ENCODE peak calls at places on chromosomes 2 and 18, in five cellular contexts. L is transverse colon, P is K562, N is suprapubic skin, X is endothelial cell of umbilical vein. T is an unnamed sample.

GRCh38 chr18:76429262-76430126 is 65.5 kb downstream of the ZNF516 start:
- DNase-seq in P (no peak), L (no peak), N (no peak), X (no peak), T (no peak)

GRCh38 chr2:168180483-168180882 is 66.9 kb downstream of the STK39 start:
- DNase-seq in N (no peak), L (no peak), P (no peak), X (no peak), T (peak; percentile 26)

GRCh38 chr2:72859831-72860262 is 27.4 kb upstream of the SPR start:
- DNase-seq in X (peak; percentile 71), N (no peak), L (peak; percentile 78), P (peak; percentile 74), T (no peak)

GRCh38 chr2:118774458-118775133 is 72.9 kb downstream of the EN1 start:
- DNase-seq in L (peak; percentile 29), X (peak; percentile 13), P (peak; percentile 79), N (peak; percentile 85), T (no peak)

GRCh38 chr2:68951899-68952298 is 794 bp downstream of the GKN2 start:
- DNase-seq in L (no peak), X (no peak), N (no peak), P (no peak), T (no peak)

GRCh38 chr2:239021651-239022436 is 174.0 kb downstream of the TWIST2 start:
- DNase-seq in N (no peak), P (no peak), L (no peak), X (no peak), T (no peak)

GRCh38 chr18:14936313-14936712 is 188.3 kb downstream of the ANKRD30B start:
- DNase-seq in L (peak; percentile 85), X (no peak), P (no peak), N (no peak), T (peak; percentile 62)

GRCh38 chr2:178194600-178195389 is 483 bp downstream of the OSBPL6 start:
- DNase-seq in P (peak; percentile 68), L (peak; percentile 19), N (no peak), X (peak; percentile 71), T (no peak)

GRCh38 chr2:127695491-127696472 is 5.5 kb upstream of the SFT2D3 start:
- DNase-seq in N (no peak), X (peak; percentile 75), P (no peak), L (peak; percentile 58), T (no peak)

GRCh38 chr2:228321019-228321418 is 139.5 kb upstream of the SPHKAP start:
- DNase-seq in X (no peak), P (no peak), N (no peak), L (no peak), T (no peak)

GRCh38 chr2:166112193-166112605 is 15.6 kb downstream of the SCN1A start:
- DNase-seq in X (no peak), P (no peak), L (no peak), N (no peak), T (no peak)

GRCh38 chr2:170878061-170878460 is 51.0 kb upstream of the GORASP2 start:
- DNase-seq in N (no peak), P (no peak), L (no peak), X (no peak), T (no peak)

GRCh38 chr18:31255953-31256352 is 62.0 kb upstream of the DSG1 start:
- DNase-seq in L (no peak), P (no peak), X (no peak), N (no peak), T (no peak)

GRCh38 chr2:233471291-233472035 is 95.1 kb downstream of the USP40 start:
- DNase-seq in N (peak; percentile 50), L (no peak), P (no peak), X (no peak), T (no peak)

GRCh38 chr2:232875256-232876070 is 5.4 kb downstream of the SNORC start:
- DNase-seq in L (peak; percentile 45), N (peak; percentile 74), X (peak; percentile 18), P (no peak), T (no peak)

GRCh38 chr18:23283933-23284430 is 148.7 kb downstream of the CABLES1 start:
- DNase-seq in N (no peak), X (peak; percentile 52), L (no peak), P (no peak), T (no peak)

GRCh38 chr2:30769891-30770462 is 37.3 kb downstream of the CAPN13 start:
- DNase-seq in N (peak; percentile 77), L (no peak), X (no peak), P (no peak), T (peak; percentile 55)

GRCh38 chr18:27004056-27004829 is 138.7 kb upstream of the AQP4 start:
- DNase-seq in X (peak; percentile 5), L (no peak), N (no peak), P (no peak), T (no peak)

GRCh38 chr18:63758616-63759015 is 16.6 kb upstream of the SERPINB7 start:
- DNase-seq in N (no peak), L (no peak), X (no peak), P (no peak), T (no peak)

GRCh38 chr2:10256525-10257031 is 46.1 kb upstream of the HPCAL1 start:
- DNase-seq in L (no peak), P (no peak), X (no peak), N (no peak), T (no peak)

GRCh38 chr2:72788756-72789155 is 37.1 kb downstream of the EXOC6B start:
- DNase-seq in L (no peak), N (no peak), X (peak; percentile 56), P (no peak), T (no peak)

DNA sequence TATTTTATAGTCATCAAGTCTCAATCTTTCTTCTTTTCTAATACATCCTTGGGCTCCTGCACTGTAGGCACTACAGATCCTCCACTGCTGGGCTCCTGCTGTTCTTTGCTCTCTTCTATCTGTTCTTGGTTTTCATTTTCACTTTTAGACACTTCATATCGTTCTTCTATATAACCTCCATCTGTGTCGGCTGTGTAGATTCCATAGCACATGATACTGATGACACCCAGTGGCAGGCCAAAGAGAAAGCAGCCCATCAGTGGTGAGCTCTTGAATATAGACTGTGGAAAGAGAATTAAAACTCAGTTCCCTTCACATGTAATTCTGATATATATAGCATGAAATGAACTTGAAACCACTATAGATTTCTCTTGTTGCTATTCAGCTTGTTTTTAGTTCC is 38.0 kb downstream of the TMX3 start:
- DNase-seq in N (no peak), L (no peak), X (no peak), P (no peak), T (no peak)
- H3K4me3 ChIP-seq in N (no peak overlapping the region), L (no peak overlapping the region), X (no peak overlapping the region), P (no peak overlapping the region), T (no peak overlapping the region)

GRCh38 chr2:221844966-221845365 is 272.9 kb upstream of the EPHA4 start:
- DNase-seq in X (no peak), P (no peak), L (no peak), N (no peak), T (no peak)

GRCh38 chr2:221850076-221850475 is 278.0 kb upstream of the EPHA4 start:
- DNase-seq in P (no peak), X (no peak), N (no peak), L (no peak), T (no peak)

GRCh38 chr2:221848286-221848685 is 276.2 kb upstream of the EPHA4 start:
- DNase-seq in N (no peak), L (no peak), P (no peak), X (no peak), T (no peak)

GRCh38 chr2:221844187-221844586 is 272.1 kb upstream of the EPHA4 start:
- DNase-seq in L (no peak), P (no peak), N (no peak), X (no peak), T (no peak)
- TF ChIP-seq POLR2AphosphoS5 in L (no peak), P (no peak), N (no peak), X (no peak), T (no peak)

GRCh38 chr2:38076250-38076709 is 329 bp upstream of the CYP1B1 start:
- DNase-seq in X (peak; percentile 16), N (peak; percentile 86), L (peak; percentile 64), P (no peak), T (no peak)
- TF ChIP-seq POLR2A in X (no peak), N (no peak), L (no peak), P (no peak), T (no peak)

GRCh38 chr2:101624706-101625332 is 72.7 kb upstream of the MAP4K4 start:
- DNase-seq in L (no peak), X (no peak), N (no peak), P (no peak), T (no peak)
- H3K4me3 ChIP-seq in L (no peak overlapping the region), X (no peak overlapping the region), N (no peak overlapping the region), P (no peak overlapping the region), T (no peak overlapping the region)

DNA sequence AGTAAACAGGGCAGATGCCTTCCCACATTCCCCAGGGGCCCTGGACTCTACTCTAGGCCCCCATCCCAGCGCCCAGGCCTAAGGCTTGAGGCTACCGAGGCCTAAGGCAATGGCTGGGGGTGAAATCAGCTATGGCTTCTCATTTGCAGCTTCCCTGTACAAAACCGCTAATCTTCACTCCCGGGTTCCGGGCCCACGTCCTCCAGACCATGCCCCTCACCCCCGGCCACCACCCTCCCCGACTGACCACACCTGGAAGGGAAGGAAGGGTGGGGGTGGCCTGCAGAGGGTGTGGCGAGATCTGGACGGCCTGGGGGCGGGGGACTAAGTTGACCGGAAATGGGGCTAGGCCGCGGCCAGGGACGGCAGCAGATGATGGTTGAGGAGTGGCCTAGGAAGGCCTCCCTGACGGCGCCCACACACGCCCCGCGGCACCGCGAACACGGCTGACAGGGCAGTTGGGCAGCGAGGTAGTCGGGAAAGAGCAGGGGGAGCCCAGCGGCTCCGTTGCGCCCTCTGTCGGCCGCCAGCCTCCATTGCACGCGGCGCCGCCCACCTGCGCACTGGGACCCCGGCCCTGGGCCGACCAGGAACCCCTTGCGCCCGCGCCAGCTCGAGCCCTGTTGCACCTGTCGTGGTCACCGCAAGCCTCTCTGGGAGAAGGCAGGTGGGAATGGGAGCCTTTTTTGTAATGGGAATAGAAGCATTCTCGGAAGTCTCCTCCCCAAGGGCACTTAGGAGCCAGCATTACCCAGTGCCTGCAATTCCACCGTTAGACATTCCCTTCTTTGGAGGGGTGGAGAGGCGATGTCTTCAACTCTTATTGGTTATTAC is 117.1 kb upstream of the STPG4 start:
- DNase-seq in L (peak; percentile 84), N (peak; percentile 87), X (peak; percentile 46), P (peak; percentile 83), T (no peak)
- TF ChIP-seq POLR2AphosphoS5 in L (peak; percentile 52), N (no peak), X (peak; percentile 77), P (no peak), T (peak; percentile 60)

DNA sequence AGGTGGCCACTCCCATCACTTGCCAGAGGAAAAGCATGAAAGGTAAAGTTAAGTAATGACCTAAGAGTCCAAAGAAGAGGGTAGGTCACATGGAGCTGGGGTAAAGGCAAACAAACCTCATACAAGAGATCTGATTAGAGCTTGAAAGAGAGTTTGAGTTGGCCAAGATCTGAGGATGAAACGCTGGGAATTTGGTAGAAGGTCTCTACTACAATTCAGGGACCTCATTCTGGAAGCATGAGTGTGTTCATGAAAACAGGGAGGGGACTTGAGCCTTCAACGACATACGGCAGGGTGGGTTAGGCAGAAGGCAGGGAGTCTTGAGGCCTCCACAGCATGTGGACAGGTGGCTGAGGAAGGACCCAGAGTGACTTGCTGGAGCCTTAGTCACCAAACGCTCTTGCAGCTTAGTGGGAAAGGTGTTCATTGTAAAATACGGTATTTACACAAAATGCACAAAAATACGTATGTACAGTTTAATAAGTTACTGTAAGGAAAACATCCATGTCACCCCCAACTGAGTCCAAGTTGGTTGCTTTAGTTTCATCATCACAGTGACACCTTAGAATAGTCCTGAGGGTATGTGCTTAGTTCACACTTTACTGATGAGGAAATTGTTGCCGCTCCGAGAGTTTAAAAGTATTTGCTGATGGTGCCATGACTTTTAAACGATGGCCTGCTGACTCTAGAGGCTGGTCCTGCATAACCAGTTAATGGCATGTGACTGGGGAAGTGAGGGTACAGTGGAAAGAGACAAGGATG is 5.0 kb upstream of the FARP2 start:
- DNase-seq in X (no peak), N (no peak), L (no peak), P (no peak), T (no peak)
- TF ChIP-seq POLR2A in X (no peak), N (no peak), L (no peak), P (peak; percentile 24), T (no peak)

T was measured in esophagus muscularis mucosa.